ENCODE peak calls at places on chromosomes 1 and 21, in seven cellular contexts. P, C, M, Z, O, Y and I are unnamed samples.

GRCh38 chr1:39609618-39610331 is 29.7 kb downstream of the HEYL start:
- DNase-seq in P (peak), C (no peak), M (peak), Z (peak), O (peak), Y (peak), I (no peak)

GRCh38 chr1:13826591-13826990 is 126.6 kb downstream of the PRDM2 start:
- DNase-seq in P (no peak), C (no peak), M (no peak), Z (no peak), O (no peak), Y (no peak), I (no peak)

GRCh38 chr1:178169649-178170048 is 75.7 kb downstream of the RASAL2 start:
- DNase-seq in P (no peak), C (no peak), M (no peak), Z (no peak), O (no peak), Y (no peak), I (no peak)

GRCh38 chr1:154193821-154194220 is 1.9 kb upstream of the TPM3 start:
- DNase-seq in P (no peak), C (peak), M (no peak), Z (no peak), O (no peak), Y (no peak), I (no peak)

GRCh38 chr1:240312872-240313271 is 221.2 kb downstream of the FMN2 start:
- DNase-seq in P (no peak), C (peak), M (no peak), Z (no peak), O (no peak), Y (no peak), I (no peak)

GRCh38 chr1:67719329-67720196 is 34.6 kb downstream of the GADD45A start:
- DNase-seq in P (no peak), C (no peak), M (no peak), Z (no peak), O (no peak), Y (no peak), I (no peak)

GRCh38 chr1:43885311-43885801 is 48.2 kb upstream of the ARTN start:
- DNase-seq in P (peak), C (no peak), M (no peak), Z (no peak), O (no peak), Y (no peak), I (no peak)

GRCh38 chr1:7339953-7340352 is 431.1 kb upstream of the VAMP3 start:
- DNase-seq in P (no peak), C (no peak), M (no peak), Z (no peak), O (no peak), Y (no peak), I (no peak)

GRCh38 chr1:218361298-218362065 is 16.3 kb downstream of the TGFB2 start:
- DNase-seq in P (peak), C (peak), M (peak), Z (no peak), O (no peak), Y (no peak), I (no peak)

GRCh38 chr1:88683516-88683847 is 591 bp upstream of the PKN2 start:
- DNase-seq in P (no peak), C (no peak), M (peak), Z (peak), O (no peak), Y (peak), I (no peak)

GRCh38 chr1:11187936-11188335 is 1.2 kb upstream of the ANGPTL7 start:
- DNase-seq in P (no peak), C (no peak), M (no peak), Z (no peak), O (no peak), Y (no peak), I (no peak)

GRCh38 chr1:31064685-31065309 is 720 bp downstream of the PUM1 start:
- DNase-seq in P (no peak), C (no peak), M (peak), Z (no peak), O (no peak), Y (peak), I (no peak)

GRCh38 chr1:234836786-234837185 is 226.8 kb upstream of the IRF2BP2 start:
- DNase-seq in P (no peak), C (no peak), M (no peak), Z (no peak), O (no peak), Y (no peak), I (no peak)

GRCh38 chr1:90402893-90403849 is 313.9 kb downstream of the BARHL2 start:
- DNase-seq in P (peak), C (peak), M (no peak), Z (no peak), O (no peak), Y (no peak), I (no peak)

GRCh38 chr1:115400891-115401290 is 62.8 kb upstream of the NGF start:
- DNase-seq in P (no peak), C (no peak), M (no peak), Z (no peak), O (no peak), Y (no peak), I (no peak)

GRCh38 chr1:202101182-202101581 is 21.5 kb upstream of the GPR37L1 start:
- DNase-seq in P (no peak), C (no peak), M (no peak), Z (no peak), O (no peak), Y (no peak), I (no peak)

GRCh38 chr1:87042127-87042811 is 127.8 kb downstream of the HS2ST1 start:
- DNase-seq in P (no peak), C (no peak), M (peak), Z (no peak), O (no peak), Y (no peak), I (no peak)

GRCh38 chr1:56095924-56096655 is 483.3 kb downstream of the PLPP3 start:
- DNase-seq in P (no peak), C (peak), M (no peak), Z (no peak), O (no peak), Y (no peak), I (no peak)

GRCh38 chr1:1122981-1123480 is 7.1 kb upstream of the C1orf159 start:
- DNase-seq in P (peak), C (no peak), M (peak), Z (no peak), O (no peak), Y (no peak), I (no peak)

GRCh38 chr1:97093742-97094141 is 372.2 kb downstream of the PTBP2 start:
- DNase-seq in P (no peak), C (no peak), M (no peak), Z (no peak), O (no peak), Y (no peak), I (no peak)

GRCh38 chr1:30730351-30731108 is 7.1 kb upstream of the MATN1 start:
- DNase-seq in P (no peak), C (no peak), M (no peak), Z (no peak), O (no peak), Y (peak), I (no peak)

GRCh38 chr1:200411406-200412257 is 1.8 kb upstream of the ZNF281 start:
- DNase-seq in P (peak), C (no peak), M (no peak), Z (no peak), O (no peak), Y (no peak), I (no peak)

GRCh38 chr1:185244015-185244747 is 72.9 kb downstream of the IVNS1ABP start:
- DNase-seq in P (no peak), C (peak), M (no peak), Z (no peak), O (no peak), Y (no peak), I (no peak)

GRCh38 chr1:33655496-33655895 is 183.1 kb downstream of the ZSCAN20 start:
- DNase-seq in P (no peak), C (no peak), M (no peak), Z (no peak), O (no peak), Y (no peak), I (no peak)

GRCh38 chr21:34881894-34882371 is 167.2 kb downstream of the RUNX1 start:
- DNase-seq in P (no peak), C (peak), M (no peak), Z (no peak), O (no peak), Y (no peak), I (no peak)

GRCh38 chr1:169047074-169047473 is 59.4 kb upstream of the ATP1B1 start:
- DNase-seq in P (no peak), C (no peak), M (no peak), Z (no peak), O (no peak), Y (peak), I (no peak)

GRCh38 chr21:15592271-15592860 is 137.4 kb upstream of the USP25 start:
- DNase-seq in P (peak), C (peak), M (peak), Z (no peak), O (peak), Y (peak), I (no peak)

GRCh38 chr1:225848044-225848955 is 33.9 kb downstream of the TMEM63A start:
- DNase-seq in P (no peak), C (no peak), M (no peak), Z (no peak), O (no peak), Y (peak), I (no peak)

GRCh38 chr1:190563230-190563629 is 85.6 kb upstream of the BRINP3 start:
- DNase-seq in P (no peak), C (no peak), M (no peak), Z (no peak), O (no peak), Y (no peak), I (no peak)

GRCh38 chr1:203168991-203169390 is 6.6 kb downstream of the MYBPH start:
- DNase-seq in P (no peak), C (peak), M (no peak), Z (no peak), O (no peak), Y (no peak), I (no peak)

GRCh38 chr1:156214024-156214748 is 1.4 kb downstream of the PMF1 start:
- DNase-seq in P (no peak), C (no peak), M (no peak), Z (no peak), O (no peak), Y (no peak), I (no peak)

GRCh38 chr1:211267204-211267857 is 8.2 kb downstream of the RCOR3 start:
- DNase-seq in P (no peak), C (no peak), M (no peak), Z (no peak), O (no peak), Y (no peak), I (no peak)

GRCh38 chr1:11519629-11520031 is 40.7 kb downstream of the DISP3 start:
- DNase-seq in P (peak), C (no peak), M (no peak), Z (no peak), O (no peak), Y (no peak), I (no peak)

GRCh38 chr1:65167544-65167943 is 19.5 kb downstream of the AK4 start:
- DNase-seq in P (no peak), C (no peak), M (no peak), Z (no peak), O (no peak), Y (no peak), I (no peak)

GRCh38 chr1:47235822-47236221 is 3.8 kb upstream of the TAL1 start:
- DNase-seq in P (no peak), C (no peak), M (no peak), Z (no peak), O (no peak), Y (no peak), I (no peak)

GRCh38 chr1:12556368-12556930 is 61.6 kb downstream of the DHRS3 start:
- DNase-seq in P (peak), C (peak), M (no peak), Z (no peak), O (no peak), Y (no peak), I (no peak)

GRCh38 chr1:14929547-14930223 is 223.9 kb upstream of the TMEM51 start:
- DNase-seq in P (no peak), C (peak), M (no peak), Z (no peak), O (no peak), Y (no peak), I (no peak)

GRCh38 chr1:18199462-18199861 is 91.9 kb downstream of the IGSF21 start:
- DNase-seq in P (peak), C (no peak), M (no peak), Z (no peak), O (no peak), Y (no peak), I (no peak)

GRCh38 chr1:212188599-212189351 is 96.4 kb upstream of the PPP2R5A start:
- DNase-seq in P (no peak), C (no peak), M (no peak), Z (no peak), O (no peak), Y (no peak), I (no peak)